ENCODE peak calls at places on chromosomes 3 and 15, in eight cellular contexts. U, C, Q, M, N, Z, P and X are unnamed samples.

GRCh38 chr15:70251246-70251990 is 153.7 kb upstream of the TLE3 start:
- ATAC-seq in Z (no peak), M (no peak), C (no peak), U (no peak), N (no peak), Q (peak), P (no peak), X (no peak)

GRCh38 chr3:38532529-38532928 is 36.4 kb downstream of the EXOG start:
- ATAC-seq in C (no peak), M (no peak), Z (no peak), U (no peak), Q (no peak), P (no peak), N (no peak), X (no peak)

GRCh38 chr3:159938712-159939111 is 49.9 kb upstream of the IL12A start:
- ATAC-seq in Q (no peak), P (no peak), C (no peak), Z (no peak), M (no peak), U (no peak), N (no peak), X (no peak)

GRCh38 chr15:101373580-101373979 is 78.5 kb upstream of the SNRPA1 start:
- ATAC-seq in N (no peak), U (no peak), Z (no peak), Q (no peak), P (no peak), C (no peak), M (no peak), X (no peak)

GRCh38 chr3:113695426-113695817 is 1.0 kb downstream of the USF3 start:
- ATAC-seq in N (no peak), Z (no peak), P (peak), Q (no peak), M (no peak), C (no peak), U (no peak), X (no peak)

GRCh38 chr3:14788644-14789043 is 30.1 kb upstream of the FGD5 start:
- ATAC-seq in M (peak), N (no peak), Z (no peak), U (no peak), C (peak), P (no peak), Q (no peak), X (no peak)

GRCh38 chr3:136789976-136790375 is 28.9 kb upstream of the SLC35G2 start:
- ATAC-seq in M (no peak), C (no peak), U (peak), Q (no peak), Z (no peak), P (peak), N (no peak), X (no peak)

GRCh38 chr3:97138914-97139541 is 324.6 kb downstream of the EPHA6 start:
- ATAC-seq in P (peak), Q (peak), M (no peak), Z (no peak), N (no peak), U (peak), C (peak), X (no peak)

GRCh38 chr3:23959147-23959900 is 14.2 kb downstream of the NR1D2 start:
- ATAC-seq in P (peak), U (peak), C (peak), N (peak), Z (peak), M (peak), Q (no peak), X (peak)

GRCh38 chr3:101179637-101180036 is 140.7 kb downstream of the IMPG2 start:
- ATAC-seq in Z (no peak), Q (no peak), U (no peak), C (no peak), N (no peak), P (no peak), M (no peak), X (no peak)

GRCh38 chr3:28835751-28836150 is 445.1 kb upstream of the RBMS3 start:
- ATAC-seq in Q (peak), C (no peak), N (no peak), Z (no peak), M (no peak), P (no peak), U (no peak), X (no peak)

GRCh38 chr3:142628806-142629205 is 32.6 kb downstream of the PLS1 start:
- ATAC-seq in Z (no peak), M (no peak), P (no peak), C (peak), Q (no peak), N (peak), U (no peak), X (no peak)

GRCh38 chr3:124558898-124559649 is 171.2 kb upstream of the UMPS start:
- ATAC-seq in P (no peak), M (peak), Z (peak), N (peak), Q (peak), U (peak), C (no peak), X (peak)

DNA sequence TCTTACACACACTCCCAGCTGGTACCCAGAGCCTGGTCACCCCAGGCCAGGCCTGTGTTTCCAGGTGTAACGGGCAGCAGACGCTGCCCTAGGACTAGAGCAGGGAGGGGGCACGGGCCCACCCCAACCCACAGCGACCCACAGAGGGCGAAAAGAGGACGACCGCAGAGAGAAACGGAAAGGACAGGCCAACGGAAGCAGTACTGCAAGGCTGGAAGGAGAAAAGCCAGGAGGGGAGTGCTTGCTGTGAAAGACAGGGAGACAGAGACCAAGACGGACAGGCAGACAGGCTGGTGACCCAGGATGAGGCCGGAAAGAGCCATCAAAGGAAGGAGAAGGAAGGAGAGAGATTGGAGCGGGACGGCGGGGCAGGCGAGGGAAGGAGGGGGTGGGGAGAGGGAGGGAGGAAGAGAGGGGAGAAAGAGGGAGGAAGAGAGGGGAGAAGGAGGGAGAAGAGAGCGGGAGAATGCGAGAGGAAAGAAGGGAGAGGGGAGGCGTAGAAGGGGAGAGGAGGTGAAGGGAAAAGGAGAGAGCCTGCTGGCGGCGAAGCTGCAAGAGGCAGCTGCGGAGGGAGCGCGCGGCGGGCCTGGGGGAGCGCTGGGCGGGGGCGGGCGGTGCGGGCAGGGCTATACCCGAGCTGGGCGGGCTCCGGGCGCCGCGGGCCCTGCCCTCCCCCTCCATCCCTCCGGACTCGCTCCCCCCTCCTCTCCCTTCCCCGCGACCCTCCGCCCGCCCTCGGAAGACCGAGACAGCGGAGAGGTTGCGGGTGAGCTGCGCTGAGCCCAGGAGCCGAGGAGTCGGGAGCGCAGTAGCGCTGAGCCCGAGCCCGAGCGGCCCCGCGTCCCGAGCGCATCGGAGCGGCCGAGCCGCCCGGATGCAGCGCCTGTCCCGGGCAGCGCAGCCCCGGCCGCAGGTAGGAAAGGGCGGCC is at the start of gene SLC6A1:
- ATAC-seq in Q (peak), Z (peak), U (no peak), M (peak), P (no peak), N (peak), C (no peak), X (peak)
- H3K4me3 ChIP-seq in Q (peak), Z (no peak), U (no peak), M (no peak), P (no peak), N (no peak), C (no peak), X (peak)

GRCh38 chr3:110413807-110414748 is 657.5 kb upstream of the NECTIN3 start:
- ATAC-seq in Z (no peak), P (no peak), C (no peak), M (no peak), U (peak), N (peak), Q (no peak), X (peak)
- TF ChIP-seq POLR2AphosphoS5 in Z (no peak), P (no peak), C (no peak), M (no peak), U (no peak), N (no peak), Q (no peak), X (no peak)

GRCh38 chr3:148330486-148330885 is 367.2 kb upstream of the AGTR1 start:
- ATAC-seq in P (no peak), N (no peak), M (no peak), U (no peak), Q (no peak), C (no peak), Z (no peak), X (no peak)

GRCh38 chr3:148333091-148333490 is 364.6 kb upstream of the AGTR1 start:
- ATAC-seq in C (no peak), Z (no peak), P (no peak), U (no peak), N (no peak), M (no peak), Q (no peak), X (no peak)

GRCh38 chr3:148329481-148330220 is 368.1 kb upstream of the AGTR1 start:
- ATAC-seq in N (no peak), Z (no peak), M (no peak), Q (no peak), P (no peak), U (no peak), C (no peak), X (no peak)

GRCh38 chr3:148332509-148332908 is 365.2 kb upstream of the AGTR1 start:
- ATAC-seq in M (no peak), C (no peak), U (no peak), Q (no peak), N (no peak), Z (no peak), P (no peak), X (no peak)

GRCh38 chr3:148331111-148331818 is 366.4 kb upstream of the AGTR1 start:
- ATAC-seq in P (no peak), Z (no peak), C (peak), U (no peak), N (no peak), M (no peak), Q (no peak), X (no peak)
- H3K4me3 ChIP-seq in P (no peak), Z (no peak), C (no peak), U (no peak), N (no peak), M (no peak), Q (no peak), X (no peak)

GRCh38 chr3:98530676-98531075 is 1.1 kb upstream of the GPR15 start:
- ATAC-seq in Z (no peak), M (no peak), C (peak), Q (no peak), P (no peak), N (no peak), U (no peak), X (no peak)
- TF ChIP-seq POLR2AphosphoS5 in Z (no peak), M (no peak), C (no peak), Q (no peak), P (no peak), N (no peak), U (no peak), X (no peak)

GRCh38 chr3:131047582-131047981 is 20.9 kb downstream of the NEK11 start:
- ATAC-seq in Q (peak), N (no peak), M (no peak), Z (no peak), C (peak), P (peak), U (peak), X (no peak)
- H3K4me3 ChIP-seq in Q (no peak), N (no peak), M (no peak), Z (no peak), C (no peak), P (no peak), U (no peak), X (no peak)

DNA sequence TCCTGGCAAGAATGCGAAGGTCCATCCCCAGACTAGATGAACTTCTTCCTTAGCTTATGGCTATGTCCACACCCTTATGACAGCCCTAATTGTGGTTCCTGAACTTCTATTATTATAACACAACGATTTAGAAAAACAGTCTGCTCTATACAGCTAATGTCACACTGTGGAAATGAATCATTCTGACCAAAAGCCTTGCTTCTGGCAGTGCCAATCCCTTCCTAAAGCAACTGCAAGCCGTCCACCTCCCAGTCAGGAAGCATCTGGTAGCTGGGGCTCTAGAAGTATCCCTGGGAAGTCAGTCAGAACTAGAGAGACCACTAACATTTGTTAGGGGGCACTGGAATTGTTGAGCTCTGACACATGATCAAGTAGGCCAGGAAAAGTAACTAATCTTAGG is 45.0 kb downstream of the MYO5A start:
- ATAC-seq in Z (no peak), P (no peak), U (no peak), M (no peak), C (peak), Q (no peak), N (peak), X (peak)
- TF ChIP-seq POLR2AphosphoS5 in Z (no peak), P (no peak), U (no peak), M (no peak), C (no peak), Q (no peak), N (no peak), X (no peak)